ENCODE peak calls at places on chromosome 1, in nine cellular contexts. I is hepatocyte, J is K562, F is GM23338, P is fibroblast of lung, Q is PC-3, X is HCT116, G is PC-9, D is astrocyte. A is an unnamed sample.
A peak's percentile ranks its signal among the peaks of the same experiment; 100 is the strongest.

GRCh38 chr1:64043976-64044375 is 159.4 kb upstream of the UBE2U start:
- DNase-seq in Q (peak; percentile 76), J (no peak), D (peak; percentile 81), F (no peak), P (peak; percentile 85), X (no peak), I (no peak), G (no peak), A (no peak)

GRCh38 chr1:213122514-213122929 is 71.5 kb downstream of the RPS6KC1 start:
- DNase-seq in P (peak; percentile 41), Q (peak; percentile 89), I (peak; percentile 71), J (peak; percentile 77), F (peak; percentile 71), D (peak; percentile 35), X (peak; percentile 55), G (no peak), A (peak; percentile 65)

GRCh38 chr1:11740258-11741192 is 4.6 kb downstream of the AGTRAP start:
- DNase-seq in D (no peak), G (no peak), F (no peak), I (no peak), P (no peak), Q (no peak), J (peak; percentile 72), X (no peak), A (no peak)

GRCh38 chr1:225450491-225451191 is 22.8 kb upstream of the LBR start:
- DNase-seq in D (no peak), P (no peak), Q (peak; percentile 57), X (no peak), G (peak; percentile 64), I (no peak), J (no peak), F (no peak), A (no peak)

GRCh38 chr1:103106426-103107321 is 1.6 kb downstream of the COL11A1 start:
- DNase-seq in J (peak; percentile 10), P (peak; percentile 68), X (peak; percentile 0), F (peak; percentile 72), D (peak; percentile 54), G (no peak), I (peak; percentile 63), Q (peak; percentile 70), A (peak; percentile 72)

GRCh38 chr1:234216116-234216703 is 157.0 kb upstream of the COA6 start:
- DNase-seq in Q (no peak), G (no peak), I (no peak), F (no peak), X (no peak), D (no peak), J (no peak), P (no peak), A (no peak)

GRCh38 chr1:40187399-40187798 is 26.2 kb downstream of the RLF start:
- DNase-seq in X (no peak), J (no peak), G (no peak), F (no peak), I (no peak), D (peak; percentile 45), P (peak; percentile 58), Q (no peak), A (no peak)

GRCh38 chr1:178345821-178346220 is 150.9 kb downstream of the CLEC20A start:
- DNase-seq in P (no peak), J (no peak), X (no peak), F (no peak), D (no peak), G (no peak), Q (no peak), I (no peak), A (no peak)

GRCh38 chr1:248111157-248111556 is 16.2 kb downstream of the OR2L13 start:
- DNase-seq in I (no peak), X (no peak), G (no peak), Q (no peak), D (no peak), F (peak; percentile 49), P (no peak), J (no peak), A (no peak)

GRCh38 chr1:63663873-63664272 is 70.7 kb downstream of the PGM1 start:
- DNase-seq in Q (peak; percentile 27), X (no peak), D (peak; percentile 34), F (no peak), J (no peak), P (peak; percentile 54), G (no peak), I (no peak), A (no peak)

GRCh38 chr1:223700942-223701637 is 11.2 kb upstream of the CAPN2 start:
- DNase-seq in J (peak; percentile 93), D (peak; percentile 97), F (no peak), Q (peak; percentile 99), G (peak; percentile 97), I (peak; percentile 85), P (peak; percentile 99), X (peak; percentile 90), A (peak; percentile 76)

GRCh38 chr1:7615138-7615537 is 156.0 kb upstream of the VAMP3 start:
- DNase-seq in Q (no peak), G (no peak), P (no peak), D (no peak), I (no peak), X (no peak), F (no peak), J (no peak), A (no peak)

GRCh38 chr1:201095581-201096531 is 16.4 kb downstream of the CACNA1S start:
- DNase-seq in G (no peak), J (no peak), F (no peak), I (no peak), D (no peak), P (peak; percentile 4), Q (no peak), X (no peak), A (no peak)

GRCh38 chr1:169495050-169495740 is 9.5 kb upstream of the SLC19A2 start:
- DNase-seq in P (peak; percentile 33), J (no peak), F (no peak), G (peak; percentile 62), Q (no peak), X (no peak), I (no peak), D (peak; percentile 37), A (no peak)

GRCh38 chr1:207938016-207938415 is 27.1 kb upstream of the CD34 start:
- DNase-seq in J (no peak), D (peak; percentile 57), I (peak; percentile 34), G (no peak), F (no peak), X (no peak), Q (peak; percentile 96), P (peak; percentile 70), A (no peak)

GRCh38 chr1:57761628-57762027 is 337.8 kb upstream of the DAB1 start:
- DNase-seq in F (no peak), P (no peak), X (no peak), I (no peak), J (no peak), Q (no peak), D (no peak), G (no peak), A (peak; percentile 49)

GRCh38 chr1:47558601-47559593 is 121.1 kb downstream of the FOXD2 start:
- DNase-seq in F (no peak), Q (peak; percentile 66), P (no peak), I (peak; percentile 68), G (no peak), J (no peak), X (no peak), D (no peak), A (no peak)

GRCh38 chr1:58824753-58825389 is 41.0 kb upstream of the JUN start:
- DNase-seq in X (no peak), D (no peak), I (no peak), Q (peak; percentile 62), G (peak; percentile 77), F (no peak), J (no peak), P (no peak), A (no peak)

GRCh38 chr1:29655945-29656866 is 419.9 kb downstream of the PTPRU start:
- DNase-seq in X (no peak), P (no peak), I (no peak), J (peak; percentile 15), G (no peak), F (peak; percentile 72), D (no peak), Q (peak; percentile 42), A (peak; percentile 45)

GRCh38 chr1:92752719-92753118 is 32.2 kb downstream of the EVI5 start:
- DNase-seq in I (no peak), Q (peak; percentile 16), J (no peak), P (peak; percentile 74), D (peak; percentile 66), F (no peak), G (peak; percentile 26), X (no peak), A (no peak)

GRCh38 chr1:28197682-28198415 is 21.4 kb upstream of the PTAFR start:
- DNase-seq in J (no peak), D (no peak), Q (no peak), P (no peak), I (no peak), X (no peak), F (no peak), G (no peak), A (no peak)

GRCh38 chr1:166975361-166976129 is at the start of gene ILDR2:
- DNase-seq in D (peak; percentile 23), P (peak; percentile 37), Q (peak; percentile 10), X (peak; percentile 8), F (peak; percentile 81), I (peak; percentile 65), J (peak; percentile 49), G (no peak), A (peak; percentile 48)
- TF ChIP-seq EZH2 in D (no peak), P (peak; percentile 76), Q (peak; percentile 97), X (no peak), F (peak; percentile 74), I (no peak), J (no peak), G (peak; percentile 91), A (no peak)

GRCh38 chr1:226738995-226739695 is at the start of gene ITPKB:
- DNase-seq in X (no peak), J (no peak), I (peak; percentile 72), F (peak; percentile 48), G (peak; percentile 73), Q (peak; percentile 82), P (peak; percentile 72), D (peak; percentile 58), A (peak; percentile 73)
- TF ChIP-seq EZH2 in X (no peak), J (no peak), I (no peak), F (peak; percentile 88), G (no peak), Q (no peak), P (no peak), D (no peak), A (no peak)

DNA sequence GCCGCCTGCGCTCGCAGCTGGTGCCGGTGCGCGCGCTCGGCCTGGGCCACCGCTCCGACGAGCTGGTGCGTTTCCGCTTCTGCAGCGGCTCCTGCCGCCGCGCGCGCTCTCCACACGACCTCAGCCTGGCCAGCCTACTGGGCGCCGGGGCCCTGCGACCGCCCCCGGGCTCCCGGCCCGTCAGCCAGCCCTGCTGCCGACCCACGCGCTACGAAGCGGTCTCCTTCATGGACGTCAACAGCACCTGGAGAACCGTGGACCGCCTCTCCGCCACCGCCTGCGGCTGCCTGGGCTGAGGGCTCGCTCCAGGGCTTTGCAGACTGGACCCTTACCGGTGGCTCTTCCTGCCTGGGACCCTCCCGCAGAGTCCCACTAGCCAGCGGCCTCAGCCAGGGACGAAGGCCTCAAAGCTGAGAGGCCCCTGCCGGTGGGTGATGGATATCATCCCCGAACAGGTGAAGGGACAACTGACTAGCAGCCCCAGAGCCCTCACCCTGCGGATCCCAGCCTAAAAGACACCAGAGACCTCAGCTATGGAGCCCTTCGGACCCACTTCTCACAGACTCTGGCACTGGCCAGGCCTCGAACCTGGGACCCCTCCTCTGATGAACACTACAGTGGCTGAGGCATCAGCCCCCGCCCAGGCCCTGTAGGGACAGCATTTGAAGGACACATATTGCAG is 3.0 kb downstream of the ARTN start:
- DNase-seq in J (no peak), I (peak; percentile 72), G (no peak), Q (peak; percentile 32), D (no peak), X (no peak), F (peak; percentile 85), P (peak; percentile 45), A (no peak)
- TF ChIP-seq EZH2 in J (no peak), I (no peak), G (no peak), Q (no peak), D (no peak), X (no peak), F (no peak), P (no peak), A (no peak)

GRCh38 chr1:196467230-196467629 is 141.0 kb downstream of the KCNT2 start:
- DNase-seq in D (peak; percentile 65), F (no peak), Q (peak; percentile 40), P (peak; percentile 73), J (no peak), I (no peak), X (no peak), G (no peak), A (no peak)
- TF ChIP-seq EZH2 in D (no peak), F (no peak), Q (no peak), P (no peak), J (no peak), I (no peak), X (no peak), G (no peak), A (no peak)